ENCODE peak calls at places on chromosomes 6 and 20, in five cellular contexts. K, D, Q, W and G are unnamed samples.
A peak's percentile ranks its signal among the peaks of the same experiment; 100 is the strongest.

GRCh38 chr6:169620171-169621125 is 81.4 kb downstream of the WDR27 start:
- DNase-seq in K (no peak), D (no peak), W (no peak), Q (peak; percentile 83), G (no peak)

GRCh38 chr20:21166801-21167200 is 40.9 kb downstream of the KIZ start:
- DNase-seq in W (no peak), Q (no peak), D (no peak), K (no peak), G (no peak)

GRCh38 chr20:49559411-49560081 is 8.4 kb downstream of the PTGIS start:
- DNase-seq in D (no peak), K (no peak), W (no peak), Q (peak; percentile 72), G (no peak)

GRCh38 chr6:49549691-49550412 is 616 bp upstream of the C6orf141 start:
- DNase-seq in D (no peak), K (no peak), Q (no peak), W (no peak), G (no peak)

GRCh38 chr20:46260480-46260879 is 47.8 kb downstream of the CDH22 start:
- DNase-seq in W (peak; percentile 22), Q (no peak), K (no peak), D (no peak), G (no peak)

GRCh38 chr20:39717976-39718375 is 755.8 kb downstream of the DHX35 start:
- DNase-seq in W (no peak), Q (peak; percentile 21), K (peak; percentile 16), D (no peak), G (no peak)

GRCh38 chr20:23435675-23436539 is 3.6 kb upstream of the CSTL1 start:
- DNase-seq in D (no peak), K (no peak), W (no peak), Q (no peak), G (no peak)

GRCh38 chr20:4916991-4917881 is 84.1 kb downstream of the SLC23A2 start:
- DNase-seq in W (no peak), Q (peak; percentile 72), K (no peak), D (no peak), G (no peak)

GRCh38 chr20:17029698-17030097 is 197.1 kb upstream of the PCSK2 start:
- DNase-seq in D (no peak), W (no peak), K (no peak), Q (peak; percentile 14), G (no peak)

GRCh38 chr6:144999127-144999526 is 714.0 kb downstream of the UTRN start:
- DNase-seq in D (no peak), W (no peak), K (no peak), Q (no peak), G (no peak)
- TF ChIP-seq CTCF in D (no peak), W (no peak), K (no peak), Q (peak; percentile 5), G (no peak)

GRCh38 chr6:31321005-31321707 is 35.8 kb downstream of the HLA-B start:
- DNase-seq in K (no peak), Q (no peak), W (no peak), D (no peak), G (no peak)

GRCh38 chr6:31317036-31317435 is 39.9 kb downstream of the HLA-B start:
- DNase-seq in K (no peak), Q (no peak), W (no peak), D (no peak), G (no peak)

GRCh38 chr6:31321820-31322219 is 35.2 kb downstream of the HLA-B start:
- DNase-seq in Q (no peak), D (no peak), K (no peak), W (no peak), G (no peak)
- TF ChIP-seq CTCF in Q (no peak), D (no peak), K (no peak), W (no peak), G (no peak)

GRCh38 chr6:160679402-160679769 is 15.3 kb upstream of the LPA start:
- DNase-seq in Q (no peak), W (no peak), D (no peak), K (peak; percentile 77), G (peak; percentile 62)
- TF ChIP-seq CTCF in Q (no peak), W (no peak), D (no peak), K (peak; percentile 46), G (peak; percentile 69)

GRCh38 chr6:90479603-90479926 is 107.3 kb downstream of the MAP3K7 start:
- DNase-seq in Q (no peak), W (no peak), K (no peak), D (no peak), G (no peak)
- TF ChIP-seq CTCF in Q (no peak), W (peak; percentile 49), K (peak; percentile 4), D (no peak), G (no peak)

DNA sequence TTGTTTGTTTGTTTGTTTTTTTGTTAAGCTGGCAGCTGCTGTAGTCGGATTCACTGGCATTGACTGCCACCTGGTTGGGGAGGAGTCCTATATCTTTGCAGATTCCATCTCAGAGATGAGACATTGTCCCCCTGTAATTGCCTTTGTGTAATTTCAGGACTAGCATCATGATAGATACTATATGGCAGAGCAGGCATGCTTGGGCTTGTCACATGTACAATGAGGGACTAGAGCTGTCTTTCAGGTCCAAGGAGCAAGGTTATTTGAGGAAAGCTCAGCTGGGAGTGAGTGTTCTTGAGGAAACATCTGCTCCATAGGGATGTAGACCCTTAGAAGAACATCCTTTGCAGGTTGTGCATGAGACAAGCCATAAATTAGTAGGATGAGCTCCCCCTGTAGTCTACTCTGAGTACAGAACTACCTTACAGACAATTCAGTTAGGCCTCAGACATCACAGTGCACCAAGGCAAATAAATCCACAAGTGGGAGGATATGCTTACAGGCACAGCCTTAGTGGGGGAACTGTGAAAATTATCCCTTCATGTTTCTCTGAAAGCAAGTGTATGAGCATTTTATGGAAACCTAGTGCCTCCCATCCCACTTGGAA is 62.1 kb downstream of the BMP2 start:
- DNase-seq in W (no peak), D (no peak), Q (peak; percentile 2), K (no peak), G (no peak)
- TF ChIP-seq CTCF in W (no peak), D (no peak), Q (peak; percentile 38), K (no peak), G (peak; percentile 33)

GRCh38 chr20:2873010-2873746 is at the start of gene PTPRA:
- DNase-seq in W (peak; percentile 98), Q (peak; percentile 89), K (peak; percentile 90), D (peak; percentile 98), G (peak; percentile 86)

GRCh38 chr20:2871111-2871465 is 2.2 kb upstream of the PTPRA start:
- DNase-seq in K (no peak), Q (peak; percentile 10), W (no peak), D (no peak), G (no peak)

GRCh38 chr20:2873747-2874041 is 413 bp downstream of the PTPRA start:
- DNase-seq in D (no peak), Q (peak; percentile 47), K (peak; percentile 82), W (no peak), G (peak; percentile 61)

GRCh38 chr20:2871555-2872303 is 1.6 kb upstream of the PTPRA start:
- DNase-seq in K (no peak), D (no peak), Q (no peak), W (no peak), G (no peak)

GRCh38 chr20:2872304-2873009 is 824 bp upstream of the PTPRA start:
- DNase-seq in Q (peak; percentile 51), D (peak; percentile 80), K (peak; percentile 67), W (peak; percentile 52), G (peak; percentile 45)
- TF ChIP-seq CTCF in Q (peak; percentile 25), D (peak; percentile 44), K (no peak), W (peak; percentile 65), G (peak; percentile 36)